ENCODE peak calls at places on chromosomes 1 and 21, in seven cellular contexts. One of them, this sample, is unnamed.

GRCh38 chr1:69915347-69915746 is 290.0 kb downstream of the LRRC40 start:
- DNase-seq in K562: no peak
- DNase-seq in IMR-90: peak; percentile 19
- DNase-seq in neural progenitor cell: no peak
- DNase-seq in HepG2: no peak
- DNase-seq in endodermal cell: no peak
- DNase-seq in astrocyte: peak; percentile 6
- DNase-seq in this sample: no peak

GRCh38 chr1:108828074-108828961 is 28.6 kb downstream of the AKNAD1 start:
- DNase-seq in K562: peak; percentile 79
- DNase-seq in IMR-90: peak; percentile 85
- DNase-seq in neural progenitor cell: peak; percentile 92
- DNase-seq in HepG2: peak; percentile 67
- DNase-seq in endodermal cell: peak; percentile 95
- DNase-seq in astrocyte: peak; percentile 66
- DNase-seq in this sample: peak; percentile 78

GRCh38 chr1:17731460-17731859 is 23.7 kb upstream of the ACTL8 start:
- DNase-seq in K562: no peak
- DNase-seq in IMR-90: peak; percentile 3
- DNase-seq in neural progenitor cell: no peak
- DNase-seq in HepG2: no peak
- DNase-seq in endodermal cell: no peak
- DNase-seq in astrocyte: no peak
- DNase-seq in this sample: peak; percentile 23

GRCh38 chr1:180221461-180221860 is 8.6 kb upstream of the LHX4 start:
- DNase-seq in K562: no peak
- DNase-seq in IMR-90: peak; percentile 61
- DNase-seq in neural progenitor cell: no peak
- DNase-seq in HepG2: no peak
- DNase-seq in endodermal cell: no peak
- DNase-seq in astrocyte: peak; percentile 19
- DNase-seq in this sample: no peak

GRCh38 chr1:39445573-39445972 is 45.9 kb upstream of the BMP8A start:
- DNase-seq in K562: no peak
- DNase-seq in IMR-90: no peak
- DNase-seq in neural progenitor cell: no peak
- DNase-seq in HepG2: no peak
- DNase-seq in endodermal cell: no peak
- DNase-seq in astrocyte: no peak
- DNase-seq in this sample: no peak

GRCh38 chr1:166971252-166971651 is 4.1 kb downstream of the ILDR2 start:
- DNase-seq in K562: no peak
- DNase-seq in IMR-90: no peak
- DNase-seq in neural progenitor cell: peak; percentile 38
- DNase-seq in HepG2: no peak
- DNase-seq in endodermal cell: no peak
- DNase-seq in astrocyte: no peak
- DNase-seq in this sample: no peak

GRCh38 chr1:244897476-244898254 is 33.3 kb upstream of the HNRNPU start:
- DNase-seq in K562: no peak
- DNase-seq in IMR-90: no peak
- DNase-seq in neural progenitor cell: no peak
- DNase-seq in HepG2: no peak
- DNase-seq in endodermal cell: no peak
- DNase-seq in astrocyte: no peak
- DNase-seq in this sample: no peak

GRCh38 chr1:150441121-150441520 is 46.1 kb upstream of the TARS2 start:
- DNase-seq in K562: no peak
- DNase-seq in IMR-90: no peak
- DNase-seq in neural progenitor cell: no peak
- DNase-seq in HepG2: no peak
- DNase-seq in endodermal cell: no peak
- DNase-seq in astrocyte: no peak
- DNase-seq in this sample: no peak

GRCh38 chr21:33109574-33110339 is 39.8 kb downstream of the OLIG1 start:
- DNase-seq in K562: no peak
- DNase-seq in IMR-90: no peak
- DNase-seq in neural progenitor cell: peak; percentile 70
- DNase-seq in HepG2: no peak
- DNase-seq in endodermal cell: peak; percentile 79
- DNase-seq in astrocyte: no peak
- DNase-seq in this sample: no peak

GRCh38 chr1:235272851-235273250 is 55.1 kb downstream of the ARID4B start:
- DNase-seq in K562: no peak
- DNase-seq in IMR-90: no peak
- DNase-seq in neural progenitor cell: no peak
- DNase-seq in HepG2: no peak
- DNase-seq in endodermal cell: no peak
- DNase-seq in astrocyte: no peak
- DNase-seq in this sample: no peak

GRCh38 chr1:23098463-23099170 is 70.0 kb downstream of the LUZP1 start:
- DNase-seq in K562: peak; percentile 73
- DNase-seq in IMR-90: peak; percentile 77
- DNase-seq in neural progenitor cell: peak; percentile 82
- DNase-seq in HepG2: peak; percentile 62
- DNase-seq in endodermal cell: peak; percentile 83
- DNase-seq in astrocyte: peak; percentile 45
- DNase-seq in this sample: peak; percentile 72

GRCh38 chr1:8040586-8040985 is 14.5 kb upstream of the ERRFI1 start:
- DNase-seq in K562: peak; percentile 32
- DNase-seq in IMR-90: peak; percentile 99
- DNase-seq in neural progenitor cell: no peak
- DNase-seq in HepG2: peak; percentile 96
- DNase-seq in endodermal cell: no peak
- DNase-seq in astrocyte: peak; percentile 99
- DNase-seq in this sample: peak; percentile 92

GRCh38 chr1:42925132-42925769 is 33.4 kb downstream of the SLC2A1 start:
- DNase-seq in K562: no peak
- DNase-seq in IMR-90: no peak
- DNase-seq in neural progenitor cell: peak; percentile 65
- DNase-seq in HepG2: no peak
- DNase-seq in endodermal cell: peak; percentile 55
- DNase-seq in astrocyte: no peak
- DNase-seq in this sample: no peak

GRCh38 chr1:71074681-71075080 is 6.2 kb downstream of the ZRANB2 start:
- DNase-seq in K562: no peak
- DNase-seq in IMR-90: no peak
- DNase-seq in neural progenitor cell: no peak
- DNase-seq in HepG2: no peak
- DNase-seq in endodermal cell: no peak
- DNase-seq in astrocyte: no peak
- DNase-seq in this sample: no peak

GRCh38 chr21:37699024-37699770 is 217.1 kb downstream of the KCNJ6 start:
- DNase-seq in K562: no peak
- DNase-seq in IMR-90: no peak
- DNase-seq in neural progenitor cell: no peak
- DNase-seq in HepG2: no peak
- DNase-seq in endodermal cell: no peak
- DNase-seq in astrocyte: no peak
- DNase-seq in this sample: no peak

GRCh38 chr1:77473690-77474089 is 191.9 kb downstream of the AK5 start:
- DNase-seq in K562: no peak
- DNase-seq in IMR-90: peak; percentile 93
- DNase-seq in neural progenitor cell: no peak
- DNase-seq in HepG2: no peak
- DNase-seq in endodermal cell: no peak
- DNase-seq in astrocyte: peak; percentile 81
- DNase-seq in this sample: no peak

GRCh38 chr1:111404588-111404987 is 22.9 kb downstream of the OVGP1 start:
- DNase-seq in K562: no peak
- DNase-seq in IMR-90: no peak
- DNase-seq in neural progenitor cell: no peak
- DNase-seq in HepG2: no peak
- DNase-seq in endodermal cell: no peak
- DNase-seq in astrocyte: no peak
- DNase-seq in this sample: no peak

GRCh38 chr1:236471653-236472052 is 52.1 kb upstream of the LGALS8 start:
- DNase-seq in K562: no peak
- DNase-seq in IMR-90: no peak
- DNase-seq in neural progenitor cell: peak; percentile 19
- DNase-seq in HepG2: no peak
- DNase-seq in endodermal cell: peak; percentile 71
- DNase-seq in astrocyte: no peak
- DNase-seq in this sample: no peak

GRCh38 chr1:43632135-43632670 is 17.7 kb upstream of the KDM4A start:
- DNase-seq in K562: no peak
- DNase-seq in IMR-90: no peak
- DNase-seq in neural progenitor cell: peak; percentile 10
- DNase-seq in HepG2: peak; percentile 44
- DNase-seq in endodermal cell: no peak
- DNase-seq in astrocyte: no peak
- DNase-seq in this sample: no peak

GRCh38 chr1:179550753-179551682 is 24.7 kb downstream of the NPHS2 start:
- DNase-seq in K562: no peak
- DNase-seq in IMR-90: peak; percentile 63
- DNase-seq in neural progenitor cell: no peak
- DNase-seq in HepG2: peak; percentile 23
- DNase-seq in endodermal cell: no peak
- DNase-seq in astrocyte: peak; percentile 33
- DNase-seq in this sample: no peak

GRCh38 chr1:88407248-88407647 is 276.8 kb upstream of the PKN2 start:
- DNase-seq in K562: no peak
- DNase-seq in IMR-90: no peak
- DNase-seq in neural progenitor cell: no peak
- DNase-seq in HepG2: no peak
- DNase-seq in endodermal cell: no peak
- DNase-seq in astrocyte: no peak
- DNase-seq in this sample: no peak

GRCh38 chr1:47436979-47437517 is 796 bp upstream of the FOXD2 start:
- DNase-seq in K562: no peak
- DNase-seq in IMR-90: peak; percentile 29
- DNase-seq in neural progenitor cell: peak; percentile 58
- DNase-seq in HepG2: no peak
- DNase-seq in endodermal cell: no peak
- DNase-seq in astrocyte: no peak
- DNase-seq in this sample: no peak

GRCh38 chr1:101005871-101006270 is 19.7 kb downstream of the DPH5 start:
- DNase-seq in K562: no peak
- DNase-seq in IMR-90: peak; percentile 10
- DNase-seq in neural progenitor cell: no peak
- DNase-seq in HepG2: no peak
- DNase-seq in endodermal cell: no peak
- DNase-seq in astrocyte: no peak
- DNase-seq in this sample: no peak
- H3K4me3 ChIP-seq in K562: no peak overlapping the region
- H3K4me3 ChIP-seq in IMR-90: no peak overlapping the region
- H3K4me3 ChIP-seq in neural progenitor cell: no peak overlapping the region
- H3K4me3 ChIP-seq in HepG2: no peak overlapping the region
- H3K4me3 ChIP-seq in endodermal cell: no peak overlapping the region
- H3K4me3 ChIP-seq in astrocyte: no peak overlapping the region
- H3K4me3 ChIP-seq in this sample: no peak overlapping the region

DNA sequence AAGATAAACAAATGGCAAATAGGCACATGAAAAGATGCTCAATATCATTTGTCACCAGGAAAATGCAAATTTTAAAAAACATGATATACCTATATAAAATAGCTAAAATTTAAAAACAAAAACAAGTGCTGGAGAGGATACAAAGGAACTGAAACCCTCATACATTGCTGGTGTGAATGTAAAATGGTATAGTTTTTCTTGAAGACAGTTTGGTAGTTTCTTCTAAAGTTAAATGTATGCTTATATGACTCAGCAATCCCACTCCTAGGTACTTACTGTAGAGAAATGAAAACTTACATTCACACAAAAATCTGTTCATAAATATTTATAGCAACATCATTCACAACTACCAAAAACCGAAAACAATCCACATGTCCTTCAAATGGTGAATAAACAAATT is 11.2 kb downstream of the TAF12 start:
- DNase-seq in K562: no peak
- DNase-seq in IMR-90: no peak
- DNase-seq in neural progenitor cell: no peak
- DNase-seq in HepG2: no peak
- DNase-seq in endodermal cell: no peak
- DNase-seq in astrocyte: no peak
- DNase-seq in this sample: no peak
- H3K27ac ChIP-seq in K562: peak overlapping the region; percentile 4
- H3K27ac ChIP-seq in IMR-90: no peak overlapping the region
- H3K27ac ChIP-seq in neural progenitor cell: no peak overlapping the region
- H3K27ac ChIP-seq in HepG2: no peak overlapping the region
- H3K27ac ChIP-seq in endodermal cell: no peak overlapping the region
- H3K27ac ChIP-seq in astrocyte: no peak overlapping the region
- H3K27ac ChIP-seq in this sample: no peak overlapping the region

GRCh38 chr21:42254631-42255030 is 35.7 kb downstream of the ABCG1 start:
- DNase-seq in K562: no peak
- DNase-seq in IMR-90: no peak
- DNase-seq in neural progenitor cell: no peak
- DNase-seq in HepG2: no peak
- DNase-seq in endodermal cell: no peak
- DNase-seq in astrocyte: no peak
- DNase-seq in this sample: no peak

GRCh38 chr21:42256316-42256715 is 37.4 kb downstream of the ABCG1 start:
- DNase-seq in K562: no peak
- DNase-seq in IMR-90: no peak
- DNase-seq in neural progenitor cell: no peak
- DNase-seq in HepG2: no peak
- DNase-seq in endodermal cell: no peak
- DNase-seq in astrocyte: no peak
- DNase-seq in this sample: no peak

GRCh38 chr21:42257091-42257760 is 38.3 kb downstream of the ABCG1 start:
- DNase-seq in K562: no peak
- DNase-seq in IMR-90: no peak
- DNase-seq in neural progenitor cell: no peak
- DNase-seq in HepG2: no peak
- DNase-seq in endodermal cell: no peak
- DNase-seq in astrocyte: no peak
- DNase-seq in this sample: no peak

GRCh38 chr21:42255038-42255601 is 36.2 kb downstream of the ABCG1 start:
- DNase-seq in K562: no peak
- DNase-seq in IMR-90: no peak
- DNase-seq in neural progenitor cell: no peak
- DNase-seq in HepG2: no peak
- DNase-seq in endodermal cell: no peak
- DNase-seq in astrocyte: no peak
- DNase-seq in this sample: no peak

DNA sequence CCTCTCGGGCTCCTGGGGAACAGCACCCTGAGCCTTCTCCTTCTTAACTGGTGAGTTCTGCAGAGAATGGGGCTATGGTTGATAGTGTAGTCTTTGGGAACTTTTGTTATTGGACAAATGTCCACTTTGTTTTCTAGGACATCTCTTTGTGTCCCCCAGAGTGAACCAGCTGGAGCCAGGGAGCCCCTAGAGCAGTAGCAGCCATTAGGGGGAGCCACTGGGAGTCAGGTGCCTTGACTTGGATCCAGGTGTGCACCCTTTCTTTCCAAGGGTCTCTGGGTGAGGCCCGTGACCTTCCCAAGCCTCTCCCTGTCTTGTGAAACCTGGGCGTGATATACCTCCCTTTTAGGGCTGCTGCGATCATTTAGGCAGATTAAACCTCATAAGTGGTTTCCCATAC is 36.9 kb downstream of the ABCG1 start:
- DNase-seq in K562: no peak
- DNase-seq in IMR-90: no peak
- DNase-seq in neural progenitor cell: no peak
- DNase-seq in HepG2: no peak
- DNase-seq in endodermal cell: no peak
- DNase-seq in astrocyte: no peak
- DNase-seq in this sample: no peak
- H3K9ac ChIP-seq in K562: no peak overlapping the region
- H3K9ac ChIP-seq in IMR-90: no peak overlapping the region
- H3K9ac ChIP-seq in neural progenitor cell: no peak overlapping the region
- H3K9ac ChIP-seq in HepG2: no peak overlapping the region
- H3K9ac ChIP-seq in endodermal cell: no peak overlapping the region
- H3K9ac ChIP-seq in astrocyte: no peak overlapping the region
- H3K9ac ChIP-seq in this sample: no peak overlapping the region

GRCh38 chr1:9181990-9182783 is 52.4 kb upstream of the H6PD start:
- DNase-seq in K562: no peak
- DNase-seq in IMR-90: no peak
- DNase-seq in neural progenitor cell: peak; percentile 66
- DNase-seq in HepG2: peak; percentile 53
- DNase-seq in endodermal cell: peak; percentile 85
- DNase-seq in astrocyte: no peak
- DNase-seq in this sample: peak; percentile 62
- H3K4me3 ChIP-seq in K562: no peak overlapping the region
- H3K4me3 ChIP-seq in IMR-90: peak overlapping the region; percentile 87
- H3K4me3 ChIP-seq in neural progenitor cell: peak overlapping the region; percentile 65
- H3K4me3 ChIP-seq in HepG2: peak overlapping the region; percentile 94
- H3K4me3 ChIP-seq in endodermal cell: peak overlapping the region; percentile 92
- H3K4me3 ChIP-seq in astrocyte: peak overlapping the region; percentile 72
- H3K4me3 ChIP-seq in this sample: peak overlapping the region; percentile 77